ENCODE peak calls at places on chromosomes 16 and 17, in seven cellular contexts. K, F, B, Z, W, U and R are unnamed samples.

GRCh38 chr16:89574681-89575246 is 794 bp upstream of the CPNE7 start:
- DNase-seq in W (no peak), K (peak), B (no peak), U (no peak), F (no peak), Z (peak), R (no peak)

GRCh38 chr17:2701161-2701995 is 10.2 kb downstream of the CLUH start:
- DNase-seq in B (no peak), F (no peak), K (no peak), Z (no peak), U (peak), W (no peak), R (no peak)

GRCh38 chr17:17994271-17994670 is 21.6 kb downstream of the DRC3 start:
- DNase-seq in Z (no peak), U (peak), B (no peak), F (peak), K (peak), W (peak), R (no peak)

GRCh38 chr16:4586297-4586696 is 28.4 kb downstream of the UBALD1 start:
- DNase-seq in Z (no peak), F (no peak), U (no peak), W (no peak), B (no peak), K (no peak), R (no peak)

GRCh38 chr17:7445011-7445927 is at the start of gene CHRNB1:
- DNase-seq in F (peak), W (peak), K (peak), B (no peak), Z (peak), U (peak), R (no peak)

GRCh38 chr17:2174471-2175293 is 119.8 kb downstream of the HIC1 start:
- DNase-seq in W (peak), Z (no peak), F (no peak), U (peak), K (no peak), B (no peak), R (no peak)

GRCh38 chr16:67104061-67104460 is 5.7 kb upstream of the PHAF1 start:
- DNase-seq in F (no peak), Z (peak), U (peak), B (no peak), K (no peak), W (peak), R (no peak)

GRCh38 chr16:89193021-89193575 is 7.2 kb downstream of the SLC22A31 start:
- DNase-seq in B (no peak), Z (peak), K (peak), W (peak), F (peak), U (peak), R (peak)

GRCh38 chr16:19883296-19883951 is 1.2 kb downstream of the GPRC5B start:
- DNase-seq in W (no peak), B (no peak), U (peak), F (no peak), K (no peak), Z (peak), R (no peak)

GRCh38 chr17:3890082-3890892 is 2.6 kb downstream of the CAMKK1 start:
- DNase-seq in K (peak), Z (peak), F (no peak), U (peak), B (no peak), W (no peak), R (no peak)

GRCh38 chr17:74015316-74015715 is 188.2 kb upstream of the RPL38 start:
- DNase-seq in W (no peak), K (no peak), F (no peak), U (no peak), B (no peak), Z (no peak), R (no peak)

GRCh38 chr17:19250421-19251141 is 13.4 kb downstream of the EPN2 start:
- DNase-seq in B (no peak), Z (no peak), K (no peak), F (no peak), U (peak), W (no peak), R (no peak)

GRCh38 chr17:45314761-45315549 is 1.9 kb downstream of the MAP3K14 start:
- DNase-seq in W (no peak), K (no peak), F (no peak), Z (no peak), B (no peak), U (no peak), R (no peak)

GRCh38 chr17:9974460-9975381 is 69.7 kb upstream of the RCVRN start:
- DNase-seq in W (no peak), Z (no peak), B (no peak), U (no peak), K (no peak), F (no peak), R (no peak)

GRCh38 chr17:8124350-8125195 is 667 bp upstream of the HES7 start:
- DNase-seq in K (no peak), Z (no peak), W (no peak), B (no peak), F (no peak), U (no peak), R (no peak)

GRCh38 chr17:10631048-10631700 is 25.9 kb downstream of the MYH3 start:
- DNase-seq in K (no peak), W (no peak), B (no peak), Z (peak), U (peak), F (no peak), R (peak)

GRCh38 chr16:6132121-6132520 is 1034.5 kb upstream of the EEF2KMT start:
- DNase-seq in K (no peak), F (no peak), U (no peak), Z (no peak), B (no peak), W (no peak), R (no peak)

GRCh38 chr16:6695666-6696065 is 637.0 kb upstream of the RBFOX1 start:
- DNase-seq in F (no peak), U (no peak), K (no peak), W (no peak), B (no peak), Z (no peak), R (no peak)

GRCh38 chr17:50425682-50426471 is at the start of gene ACSF2:
- DNase-seq in W (peak), U (peak), F (peak), Z (peak), B (no peak), K (no peak), R (peak)

GRCh38 chr16:73671102-73671501 is 623.2 kb upstream of the ZFHX3 start:
- DNase-seq in K (no peak), B (no peak), Z (no peak), W (no peak), U (no peak), F (no peak), R (no peak)

GRCh38 chr17:72725432-72726068 is 366.9 kb downstream of the SLC39A11 start:
- DNase-seq in K (peak), Z (peak), U (peak), B (no peak), F (no peak), W (peak), R (peak)
- TF ChIP-seq JUND in K (no peak), Z (no peak), U (no peak), B (no peak), F (no peak), W (no peak), R (no peak)

GRCh38 chr17:64081802-64082799 is 47.8 kb downstream of the ERN1 start:
- DNase-seq in U (peak), W (peak), B (peak), K (peak), F (no peak), Z (peak), R (peak)
- TF ChIP-seq JUND in U (no peak), W (peak), B (no peak), K (peak), F (no peak), Z (peak), R (no peak)

GRCh38 chr17:65088621-65089385 is 32.3 kb upstream of the GNA13 start:
- DNase-seq in F (no peak), U (no peak), Z (no peak), B (no peak), K (no peak), W (no peak), R (no peak)
- TF ChIP-seq JUND in F (no peak), U (no peak), Z (no peak), B (no peak), K (no peak), W (no peak), R (no peak)

DNA sequence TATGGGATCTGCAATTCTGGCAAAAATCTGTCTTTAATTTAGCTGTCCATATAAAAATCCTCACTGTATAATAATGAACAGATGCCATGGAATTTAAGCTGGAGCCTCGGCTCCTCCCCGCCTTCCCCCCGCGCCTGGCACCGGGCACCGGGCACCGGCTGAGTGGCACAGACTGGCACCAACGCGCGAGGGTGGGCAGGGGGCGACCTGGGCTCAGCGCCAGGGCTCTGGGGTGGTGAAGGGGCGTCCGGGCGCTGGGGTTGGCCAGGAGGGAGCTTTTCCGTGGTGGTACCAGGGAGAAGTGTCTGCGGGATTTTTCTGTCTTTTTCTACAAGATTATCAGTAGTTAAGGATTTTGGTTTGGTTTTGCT is 9.1 kb downstream of the NEUROD2 start:
- DNase-seq in F (no peak), K (no peak), U (peak), W (no peak), B (no peak), Z (no peak), R (no peak)
- TF ChIP-seq JUND in F (no peak), K (no peak), U (no peak), W (no peak), B (no peak), Z (no peak), R (no peak)

DNA sequence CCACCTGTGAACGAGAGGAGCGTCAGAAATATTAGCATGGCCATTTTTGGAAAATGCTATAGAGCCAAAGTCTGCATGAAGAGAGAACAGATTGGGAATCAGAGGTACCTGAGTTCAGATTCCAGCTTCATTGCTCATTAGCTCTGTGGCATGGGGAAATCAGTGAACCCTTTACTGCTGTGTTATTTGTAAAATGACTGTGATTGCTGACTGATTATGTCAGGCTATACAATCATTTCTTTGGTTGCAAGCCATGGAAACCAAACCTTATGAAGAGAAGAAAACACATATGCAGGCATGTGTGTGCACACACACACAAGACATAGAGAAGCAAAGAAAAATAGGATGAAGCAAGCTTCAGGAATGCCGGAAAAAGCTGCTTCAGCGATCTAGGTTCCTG is 101.4 kb upstream of the HSBP1 start:
- DNase-seq in F (no peak), W (no peak), Z (no peak), K (no peak), U (no peak), B (no peak), R (no peak)
- TF ChIP-seq JUND in F (no peak), W (no peak), Z (no peak), K (no peak), U (no peak), B (no peak), R (no peak)